ENCODE peak calls at places on chromosomes 2 and 18, in nine cellular contexts. W is hepatocyte, O is psoas muscle, E is body of pancreas, D is breast epithelium, N is vagina, F is left ventricle myocardium inferior, K is keratinocyte, M is MM.1S. I is an unnamed sample.

GRCh38 chr2:3575534-3576324 is 669 bp downstream of the RPS7 start:
- DNase-seq in W (peak), O (peak), E (peak), D (no peak), N (no peak), F (no peak), K (no peak), M (peak), I (no peak)

GRCh38 chr2:161424179-161424763 is 8.2 kb downstream of the TBR1 start:
- DNase-seq in W (no peak), O (no peak), E (no peak), D (no peak), N (no peak), F (no peak), K (no peak), M (no peak), I (no peak)

GRCh38 chr2:104755026-104755856 is 98.7 kb upstream of the POU3F3 start:
- DNase-seq in W (no peak), O (no peak), E (peak), D (no peak), N (peak), F (no peak), K (no peak), M (no peak), I (no peak)

GRCh38 chr2:181104512-181105121 is 124.2 kb downstream of the UBE2E3 start:
- DNase-seq in W (peak), O (no peak), E (peak), D (no peak), N (no peak), F (no peak), K (no peak), M (peak), I (no peak)

GRCh38 chr18:57915241-57915640 is 112.1 kb upstream of the ATP8B1 start:
- DNase-seq in W (no peak), O (no peak), E (no peak), D (no peak), N (no peak), F (no peak), K (no peak), M (no peak), I (no peak)

GRCh38 chr18:48600746-48601090 is 61.9 kb downstream of the CTIF start:
- DNase-seq in W (no peak), O (no peak), E (no peak), D (no peak), N (no peak), F (no peak), K (no peak), M (no peak), I (no peak)

GRCh38 chr2:231228223-231228622 is 29.8 kb downstream of the ARMC9 start:
- DNase-seq in W (no peak), O (no peak), E (no peak), D (no peak), N (no peak), F (no peak), K (no peak), M (no peak), I (no peak)

GRCh38 chr2:61887684-61888303 is 662 bp downstream of the CCT4 start:
- DNase-seq in W (peak), O (no peak), E (peak), D (no peak), N (no peak), F (no peak), K (no peak), M (peak), I (no peak)

GRCh38 chr2:20190170-20190569 is 34.8 kb downstream of the SDC1 start:
- DNase-seq in W (no peak), O (no peak), E (no peak), D (no peak), N (no peak), F (no peak), K (no peak), M (no peak), I (no peak)

GRCh38 chr2:218478544-218478943 is 59.6 kb downstream of the VIL1 start:
- DNase-seq in W (no peak), O (no peak), E (no peak), D (no peak), N (no peak), F (no peak), K (no peak), M (no peak), I (no peak)

GRCh38 chr2:215971671-215972070 is 41.7 kb downstream of the MREG start:
- DNase-seq in W (no peak), O (no peak), E (no peak), D (peak), N (no peak), F (no peak), K (no peak), M (no peak), I (no peak)

GRCh38 chr2:232890896-232891601 is 21.0 kb downstream of the SNORC start:
- DNase-seq in W (peak), O (peak), E (peak), D (peak), N (no peak), F (peak), K (no peak), M (peak), I (peak)

GRCh38 chr2:109256921-109257320 is 127.9 kb downstream of the SH3RF3 start:
- DNase-seq in W (no peak), O (peak), E (no peak), D (no peak), N (no peak), F (no peak), K (no peak), M (no peak), I (no peak)
- H3K27ac ChIP-seq in W (no peak), O (no peak), E (no peak), D (no peak), N (no peak), F (peak), K (no peak), M (no peak), I (no peak)

GRCh38 chr2:66464930-66465637 is 30.2 kb downstream of the MEIS1 start:
- DNase-seq in W (no peak), O (no peak), E (no peak), D (no peak), N (no peak), F (no peak), K (no peak), M (peak), I (no peak)
- H3K27ac ChIP-seq in W (no peak), O (no peak), E (no peak), D (no peak), N (no peak), F (no peak), K (no peak), M (peak), I (no peak)

DNA sequence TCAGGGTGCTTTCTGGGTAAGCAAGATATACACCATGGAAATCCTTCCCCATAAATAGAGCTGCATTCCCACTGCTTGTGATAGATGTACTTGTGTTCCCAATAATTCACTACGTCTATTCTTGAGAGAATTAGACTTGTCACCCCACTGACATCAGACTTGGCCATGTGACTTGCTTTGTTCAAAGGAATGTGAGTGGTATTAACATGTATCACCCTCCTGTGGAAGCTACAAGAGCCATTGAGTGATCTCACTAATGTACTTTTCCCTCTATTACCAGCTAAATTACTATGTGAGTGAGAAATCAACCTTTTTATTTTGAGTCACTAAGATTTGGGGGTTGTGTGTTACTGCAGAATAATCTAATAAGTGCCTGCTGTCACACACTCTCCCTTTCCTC is 176.0 kb downstream of the CCDC178 start:
- DNase-seq in W (no peak), O (no peak), E (no peak), D (no peak), N (no peak), F (no peak), K (no peak), M (no peak), I (no peak)
- H3K27ac ChIP-seq in W (no peak), O (no peak), E (no peak), D (no peak), N (no peak), F (no peak), K (no peak), M (no peak), I (no peak)

GRCh38 chr2:163081754-163082153 is 243.2 kb upstream of the KCNH7 start:
- DNase-seq in W (no peak), O (no peak), E (no peak), D (no peak), N (no peak), F (no peak), K (no peak), M (peak), I (no peak)

DNA sequence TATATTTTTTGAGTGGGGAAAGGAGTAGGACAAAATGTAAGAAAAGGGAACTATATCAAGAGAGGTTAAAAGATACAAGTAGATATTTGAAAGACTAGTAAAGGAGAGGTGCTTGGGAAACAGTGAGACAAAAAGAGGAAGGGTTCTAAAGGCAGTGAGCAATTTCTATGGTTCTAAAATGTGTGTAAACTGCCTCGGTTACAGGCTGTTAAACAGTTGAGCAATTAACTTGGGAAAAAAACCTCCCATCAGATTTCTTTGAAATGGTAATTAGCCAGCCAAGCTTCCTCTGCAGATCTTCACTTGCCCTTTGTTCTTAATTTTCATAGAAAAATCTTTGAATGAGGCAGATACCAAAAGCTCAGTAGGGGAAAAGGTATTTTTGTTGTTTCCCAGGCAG is 238.7 kb upstream of the KCNH7 start:
- DNase-seq in W (no peak), O (no peak), E (no peak), D (no peak), N (no peak), F (no peak), K (no peak), M (no peak), I (no peak)
- H3K27ac ChIP-seq in W (no peak), O (no peak), E (no peak), D (no peak), N (no peak), F (no peak), K (no peak), M (no peak), I (no peak)

GRCh38 chr2:100877555-100877954 is 57.6 kb downstream of the NPAS2 start:
- DNase-seq in W (no peak), O (peak), E (no peak), D (no peak), N (no peak), F (no peak), K (no peak), M (no peak), I (no peak)
- H3K27ac ChIP-seq in W (peak), O (peak), E (peak), D (no peak), N (no peak), F (peak), K (no peak), M (no peak), I (peak)

GRCh38 chr18:34329840-34330239 is 105.1 kb upstream of the NOL4 start:
- DNase-seq in W (no peak), O (no peak), E (no peak), D (no peak), N (no peak), F (no peak), K (no peak), M (no peak), I (no peak)

DNA sequence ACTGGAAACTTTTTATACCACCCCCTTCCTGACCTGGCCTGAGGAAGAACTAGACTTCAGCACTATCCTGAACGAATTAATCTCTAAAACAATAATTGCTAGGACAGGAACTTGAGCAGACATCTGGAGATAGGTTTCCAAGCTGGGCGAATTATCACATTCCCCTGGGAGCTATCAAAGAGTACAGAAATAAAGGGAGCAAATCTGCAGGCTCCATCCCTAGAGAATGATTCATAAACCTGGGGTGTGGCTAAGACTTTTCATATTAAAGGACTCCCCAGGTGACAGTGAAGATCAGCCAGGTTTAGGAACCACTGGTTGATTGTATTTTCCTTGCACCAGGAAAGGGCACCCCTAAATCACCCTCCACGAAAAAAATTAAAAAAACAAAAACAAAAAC is 105.6 kb upstream of the NOL4 start:
- DNase-seq in W (no peak), O (no peak), E (no peak), D (no peak), N (no peak), F (no peak), K (no peak), M (no peak), I (no peak)
- H3K27ac ChIP-seq in W (no peak), O (no peak), E (no peak), D (no peak), N (no peak), F (no peak), K (no peak), M (no peak), I (no peak)

GRCh38 chr2:12151716-12152115 is 405.3 kb downstream of the LPIN1 start:
- DNase-seq in W (no peak), O (no peak), E (no peak), D (no peak), N (no peak), F (no peak), K (no peak), M (no peak), I (no peak)

GRCh38 chr2:12152888-12153287 is 406.5 kb downstream of the LPIN1 start:
- DNase-seq in W (no peak), O (no peak), E (no peak), D (no peak), N (no peak), F (no peak), K (no peak), M (no peak), I (no peak)

GRCh38 chr2:12155308-12156061 is 409.1 kb downstream of the LPIN1 start:
- DNase-seq in W (no peak), O (peak), E (peak), D (no peak), N (peak), F (no peak), K (no peak), M (no peak), I (no peak)
- H3K27ac ChIP-seq in W (peak), O (no peak), E (no peak), D (no peak), N (no peak), F (peak), K (no peak), M (no peak), I (peak)